ENCODE peak calls at places on chromosomes 1 and 21, in six cellular contexts. J is AG09309; K is psoas muscle; W is activated CD4-positive, alpha-beta memory T cell treated with anti-CD3 and anti-CD28 coated beads, Interleukin-2, amount 10 ng/mL, durations not matched to agents 7 days and 5 days; H is DND-41; U is AG08396. T is an unnamed sample.

GRCh38 chr1:103525114-103525606 is 339 bp upstream of the RNPC3 start:
- DNase-seq in W (no peak), J (no peak), H (no peak), U (peak), K (no peak), T (no peak)

GRCh38 chr1:188669715-188670114 is 1807.9 kb downstream of the BRINP3 start:
- DNase-seq in W (no peak), U (no peak), K (no peak), H (no peak), J (no peak), T (no peak)

GRCh38 chr1:177798614-177799013 is 171.2 kb downstream of the SEC16B start:
- DNase-seq in K (no peak), J (no peak), W (no peak), U (no peak), H (no peak), T (no peak)

GRCh38 chr21:36835383-36835795 is 131.1 kb downstream of the HLCS start:
- DNase-seq in W (no peak), K (peak), U (no peak), J (no peak), H (no peak), T (no peak)

GRCh38 chr1:52554756-52555155 is 1.9 kb upstream of the TUT4 start:
- DNase-seq in U (no peak), W (no peak), J (no peak), H (no peak), K (no peak), T (no peak)

GRCh38 chr1:228898582-228898992 is 163.3 kb downstream of the RHOU start:
- DNase-seq in H (no peak), J (no peak), U (no peak), W (no peak), K (no peak), T (no peak)

GRCh38 chr1:91660708-91661107 is 160.1 kb downstream of the CDC7 start:
- DNase-seq in U (no peak), H (no peak), K (no peak), W (no peak), J (no peak), T (no peak)

GRCh38 chr1:38872401-38873026 is 634 bp downstream of the MYCBP start:
- DNase-seq in K (peak), U (peak), J (no peak), W (peak), H (peak), T (no peak)

GRCh38 chr1:44849575-44850132 is 6.6 kb upstream of the PTCH2 start:
- DNase-seq in H (no peak), J (no peak), U (no peak), W (no peak), K (no peak), T (no peak)

GRCh38 chr1:31503581-31503980 is 72.7 kb upstream of the TINAGL1 start:
- DNase-seq in W (no peak), U (no peak), H (no peak), J (no peak), K (no peak), T (no peak)

GRCh38 chr1:28259935-28260802 is 851 bp downstream of the SESN2 start:
- DNase-seq in K (peak), H (peak), U (peak), J (peak), W (peak), T (peak)

GRCh38 chr1:15352122-15352957 is 57.3 kb upstream of the EFHD2 start:
- DNase-seq in H (peak), W (peak), J (peak), U (peak), K (no peak), T (no peak)

GRCh38 chr1:234862944-234863515 is 253.1 kb upstream of the IRF2BP2 start:
- DNase-seq in J (no peak), W (no peak), K (peak), H (no peak), U (peak), T (peak)

GRCh38 chr1:222728746-222729145 is 8.3 kb upstream of the FAM177B start:
- DNase-seq in W (no peak), K (no peak), U (no peak), J (no peak), H (no peak), T (no peak)

GRCh38 chr1:231515748-231516147 is 12.7 kb upstream of the TSNAX start:
- DNase-seq in U (no peak), J (no peak), K (no peak), H (no peak), W (no peak), T (no peak)

GRCh38 chr1:29033829-29034466 is 89.8 kb downstream of the TMEM200B start:
- DNase-seq in J (no peak), K (no peak), W (no peak), H (no peak), U (peak), T (no peak)

GRCh38 chr1:111988377-111988742 is 1.1 kb downstream of the KCND3 start:
- DNase-seq in H (no peak), J (no peak), U (no peak), W (no peak), K (no peak), T (no peak)

GRCh38 chr1:116166011-116166571 is 54.9 kb downstream of the MAB21L3 start:
- DNase-seq in K (no peak), H (no peak), W (no peak), U (no peak), J (no peak), T (no peak)

GRCh38 chr1:175840787-175841186 is 97.4 kb upstream of the TNR start:
- DNase-seq in H (no peak), K (no peak), J (no peak), W (no peak), U (no peak), T (no peak)

GRCh38 chr1:175629318-175629694 is 114.1 kb downstream of the TNR start:
- DNase-seq in K (no peak), U (no peak), J (no peak), W (no peak), H (no peak), T (no peak)